ENCODE peak calls at places on chromosome 11, in ten cellular contexts. D is colonic mucosa; J is globus pallidus; K is mesenchymal stem cell; W is stimulated activated CD4-positive, alpha-beta T cell treated with anti-CD3 and anti-CD28 coated beads, TNF-alpha, amount 100 ng/mL, for 1 hour; V is nephron progenitor cell; M is body of pancreas; B is PC-9; H is cardiac fibroblast; O is foreskin keratinocyte. X is an unnamed sample.

GRCh38 chr11:46392421-46393230 is 1.1 kb upstream of the CHRM4 start:
- DNase-seq in M (peak), K (peak), D (peak), H (peak), W (peak), J (peak), O (no peak), B (peak), V (peak), X (peak)

GRCh38 chr11:21470521-21470920 is 722.4 kb upstream of the ANO5 start:
- DNase-seq in K (no peak), D (no peak), O (no peak), B (no peak), H (no peak), J (no peak), M (no peak), V (no peak), W (no peak), X (no peak)

GRCh38 chr11:128878455-128878854 is 11.4 kb upstream of the KCNJ1 start:
- DNase-seq in V (no peak), J (no peak), H (no peak), B (no peak), O (no peak), M (no peak), W (no peak), K (no peak), D (no peak), X (no peak)

GRCh38 chr11:23359297-23359696 is 499.0 kb upstream of the CCDC179 start:
- DNase-seq in H (peak), O (peak), D (peak), W (no peak), B (peak), K (peak), J (no peak), M (peak), V (no peak), X (no peak)

GRCh38 chr11:110158317-110159200 is 65.4 kb downstream of the ZC3H12C start:
- DNase-seq in K (no peak), V (no peak), D (no peak), O (no peak), B (no peak), H (no peak), J (no peak), M (no peak), W (no peak), X (no peak)

GRCh38 chr11:62702241-62702640 is 5.0 kb downstream of the BSCL2 start:
- DNase-seq in D (no peak), B (no peak), W (no peak), O (no peak), H (no peak), J (no peak), V (no peak), M (no peak), K (no peak), X (no peak)

GRCh38 chr11:12258451-12258850 is 118.9 kb upstream of the PARVA start:
- DNase-seq in V (no peak), J (no peak), B (peak), D (no peak), H (peak), O (peak), M (no peak), K (peak), W (no peak), X (peak)

GRCh38 chr11:18704045-18704645 is 5.6 kb downstream of the TMEM86A start:
- DNase-seq in H (no peak), W (no peak), B (no peak), M (no peak), J (no peak), D (no peak), K (peak), V (no peak), O (no peak), X (no peak)

GRCh38 chr11:43021466-43021865 is 290.3 kb upstream of the API5 start:
- DNase-seq in H (no peak), V (peak), K (no peak), M (no peak), O (no peak), D (no peak), J (peak), W (no peak), B (no peak), X (peak)

GRCh38 chr11:61698173-61698965 is 18.2 kb downstream of the DAGLA start:
- DNase-seq in K (no peak), W (no peak), M (peak), J (no peak), D (no peak), H (no peak), O (no peak), B (no peak), V (no peak), X (no peak)

GRCh38 chr11:15216678-15217077 is 102.0 kb downstream of the INSC start:
- DNase-seq in M (no peak), D (no peak), B (no peak), K (no peak), O (no peak), V (no peak), H (peak), W (no peak), J (no peak), X (no peak)

GRCh38 chr11:107928046-107928766 is at the start of gene RAB39A:
- DNase-seq in H (peak), K (peak), B (peak), D (peak), V (peak), W (peak), J (peak), M (peak), O (peak), X (peak)

GRCh38 chr11:83613767-83614121 is 327.6 kb upstream of the CCDC90B start:
- DNase-seq in H (no peak), D (no peak), B (no peak), J (no peak), V (no peak), W (no peak), K (no peak), M (no peak), O (no peak), X (no peak)

GRCh38 chr11:3010521-3011275 is 18.6 kb upstream of the NAP1L4 start:
- DNase-seq in H (no peak), W (no peak), O (no peak), B (no peak), J (no peak), V (no peak), M (no peak), K (no peak), D (no peak), X (no peak)

GRCh38 chr11:103703437-103703836 is 333.0 kb upstream of the DDI1 start:
- DNase-seq in O (no peak), B (no peak), D (no peak), K (no peak), J (no peak), V (no peak), M (peak), W (no peak), H (no peak), X (no peak)

GRCh38 chr11:102806296-102806695 is 8.3 kb upstream of the MMP1 start:
- DNase-seq in W (no peak), K (no peak), M (no peak), H (peak), J (no peak), O (no peak), D (no peak), V (no peak), B (no peak), X (no peak)

GRCh38 chr11:59680287-59681154 is 11.7 kb upstream of the PATL1 start:
- DNase-seq in W (peak), J (peak), B (peak), H (peak), M (peak), O (peak), V (peak), K (peak), D (peak), X (peak)

GRCh38 chr11:110000045-110000502 is 93.1 kb upstream of the ZC3H12C start:
- DNase-seq in M (peak), V (no peak), B (no peak), K (peak), O (peak), J (no peak), D (no peak), H (peak), W (no peak), X (no peak)

GRCh38 chr11:1263036-1263435 is 40.2 kb downstream of the MUC5B start:
- DNase-seq in D (peak), O (no peak), M (no peak), B (no peak), J (no peak), V (no peak), W (no peak), H (no peak), K (no peak), X (no peak)

GRCh38 chr11:44601471-44602370 is 36.3 kb downstream of the CD82 start:
- DNase-seq in D (peak), H (no peak), O (no peak), K (no peak), W (no peak), B (peak), M (no peak), V (no peak), J (no peak), X (no peak)

GRCh38 chr11:119223856-119224255 is 17.7 kb downstream of the CBL start:
- DNase-seq in K (peak), D (no peak), W (no peak), O (no peak), H (peak), B (no peak), M (no peak), J (no peak), V (no peak), X (no peak)

GRCh38 chr11:71139516-71140205 is 112.7 kb downstream of the SHANK2 start:
- DNase-seq in M (peak), D (no peak), K (no peak), W (no peak), O (no peak), H (no peak), B (no peak), J (peak), V (no peak), X (no peak)

GRCh38 chr11:110837535-110838127 is 125.4 kb upstream of the ARHGAP20 start:
- DNase-seq in M (no peak), J (no peak), D (no peak), O (no peak), B (no peak), V (no peak), W (no peak), H (no peak), K (no peak), X (no peak)

GRCh38 chr11:102120006-102120405 is 9.8 kb downstream of the YAP1 start:
- DNase-seq in W (no peak), J (no peak), M (no peak), V (no peak), K (peak), O (no peak), D (no peak), B (no peak), H (peak), X (peak)

GRCh38 chr11:16902979-16903378 is 111.2 kb downstream of the PLEKHA7 start:
- DNase-seq in B (no peak), V (no peak), H (no peak), W (no peak), K (no peak), M (no peak), D (no peak), J (no peak), O (peak), X (no peak)

GRCh38 chr11:130729678-130730300 is 186.5 kb downstream of the SNX19 start:
- DNase-seq in K (no peak), B (no peak), O (no peak), V (no peak), M (no peak), W (no peak), J (no peak), D (no peak), H (no peak), X (no peak)